ENCODE peak calls at places on chromosomes 3 and 15, in five cellular contexts. One of them, this sample, is unnamed.
A peak's percentile ranks its signal among the peaks of the same experiment; 100 is the strongest.

GRCh38 chr3:186108106-186108940 is 566 bp downstream of the ETV5 start:
- DNase-seq in ovary: no peak
- DNase-seq in MM.1S: peak; percentile 9
- DNase-seq in SJSA1: peak; percentile 57
- DNase-seq in GM23248: peak; percentile 90
- DNase-seq in this sample: no peak

GRCh38 chr3:189233225-189233858 is 61.6 kb downstream of the TPRG1 start:
- DNase-seq in ovary: peak; percentile 36
- DNase-seq in MM.1S: peak; percentile 21
- DNase-seq in SJSA1: peak; percentile 16
- DNase-seq in GM23248: peak; percentile 85
- DNase-seq in this sample: peak; percentile 75

GRCh38 chr15:42313463-42313862 is 40.2 kb upstream of the TMEM87A start:
- DNase-seq in ovary: no peak
- DNase-seq in MM.1S: no peak
- DNase-seq in SJSA1: no peak
- DNase-seq in GM23248: no peak
- DNase-seq in this sample: no peak

GRCh38 chr15:71543413-71543812 is 266.9 kb upstream of the NR2E3 start:
- DNase-seq in ovary: no peak
- DNase-seq in MM.1S: no peak
- DNase-seq in SJSA1: no peak
- DNase-seq in GM23248: no peak
- DNase-seq in this sample: no peak

GRCh38 chr15:71043373-71043772 is 71.9 kb upstream of the THSD4 start:
- DNase-seq in ovary: no peak
- DNase-seq in MM.1S: no peak
- DNase-seq in SJSA1: no peak
- DNase-seq in GM23248: peak; percentile 76
- DNase-seq in this sample: no peak

GRCh38 chr3:10370429-10370828 is 49.5 kb upstream of the SEC13 start:
- DNase-seq in ovary: no peak
- DNase-seq in MM.1S: peak; percentile 10
- DNase-seq in SJSA1: no peak
- DNase-seq in GM23248: peak; percentile 20
- DNase-seq in this sample: no peak

GRCh38 chr15:76982356-76982755 is 12.6 kb upstream of the PSTPIP1 start:
- DNase-seq in ovary: no peak
- DNase-seq in MM.1S: no peak
- DNase-seq in SJSA1: no peak
- DNase-seq in GM23248: no peak
- DNase-seq in this sample: no peak

GRCh38 chr15:85337398-85338074 is 42.9 kb upstream of the AKAP13 start:
- DNase-seq in ovary: peak; percentile 31
- DNase-seq in MM.1S: no peak
- DNase-seq in SJSA1: no peak
- DNase-seq in GM23248: peak; percentile 35
- DNase-seq in this sample: no peak

GRCh38 chr3:197104738-197105137 is 75.1 kb upstream of the MELTF start:
- DNase-seq in ovary: no peak
- DNase-seq in MM.1S: no peak
- DNase-seq in SJSA1: no peak
- DNase-seq in GM23248: no peak
- DNase-seq in this sample: no peak

GRCh38 chr15:96393209-96393513 is 62.7 kb downstream of the NR2F2 start:
- DNase-seq in ovary: no peak
- DNase-seq in MM.1S: no peak
- DNase-seq in SJSA1: no peak
- DNase-seq in GM23248: no peak
- DNase-seq in this sample: no peak

GRCh38 chr3:37984051-37984450 is 6.5 kb upstream of the VILL start:
- DNase-seq in ovary: no peak
- DNase-seq in MM.1S: no peak
- DNase-seq in SJSA1: no peak
- DNase-seq in GM23248: no peak
- DNase-seq in this sample: no peak

DNA sequence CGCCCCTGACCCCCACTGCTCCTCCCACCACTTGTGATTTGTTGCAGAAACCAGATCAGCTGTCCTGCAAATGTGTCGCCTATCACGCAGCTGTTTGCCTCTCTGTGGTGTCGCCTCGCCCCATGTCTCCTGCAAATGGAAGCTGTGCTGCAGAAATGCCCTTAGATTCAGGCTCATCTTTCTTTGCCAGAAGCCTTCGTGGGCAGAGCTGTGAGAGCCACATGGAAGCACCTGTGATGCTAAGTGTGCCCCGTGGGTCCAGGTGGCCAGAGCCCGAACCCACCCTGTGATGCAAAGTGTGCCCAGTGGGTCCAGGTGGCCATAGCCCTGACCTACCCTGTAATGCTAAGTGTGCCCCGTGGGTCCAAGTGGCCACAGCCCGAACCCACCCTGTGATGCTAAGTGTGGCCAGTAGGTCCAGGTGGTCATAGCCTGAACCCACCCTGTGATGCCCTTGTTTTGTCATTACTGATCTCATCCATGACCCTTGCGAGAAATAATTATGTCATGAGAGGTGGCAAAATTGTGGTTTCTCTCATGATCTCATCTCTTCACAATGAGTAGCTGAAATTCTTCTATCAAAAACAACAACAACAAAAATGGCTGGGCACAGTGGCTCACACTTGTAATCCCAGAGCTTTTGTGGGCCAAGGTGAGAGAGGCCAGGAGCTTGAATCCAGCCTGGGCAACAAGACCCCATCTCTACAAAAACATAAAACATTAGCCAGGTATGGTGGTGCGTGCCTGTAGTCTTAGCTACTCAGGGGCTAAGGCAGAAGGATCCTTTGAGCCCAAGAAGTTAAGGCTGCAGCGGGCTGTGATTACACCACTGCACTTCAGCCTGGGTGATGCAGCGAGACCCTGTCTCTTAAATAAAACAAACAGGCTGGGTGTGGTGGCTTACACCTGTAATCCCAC is 187.4 kb downstream of the GOLGA6L6 start:
- DNase-seq in ovary: no peak
- DNase-seq in MM.1S: no peak
- DNase-seq in SJSA1: no peak
- DNase-seq in GM23248: no peak
- DNase-seq in this sample: no peak
- H3K9me3 ChIP-seq in ovary: no peaks in the 10 kb centered on the region
- H3K9me3 ChIP-seq in MM.1S: no peaks in the 10 kb centered on the region
- H3K9me3 ChIP-seq in SJSA1: no peaks in the 10 kb centered on the region
- H3K9me3 ChIP-seq in GM23248: no peaks in the 10 kb centered on the region
- H3K9me3 ChIP-seq in this sample: peaks cover 3% of the 10 kb centered on the region

DNA sequence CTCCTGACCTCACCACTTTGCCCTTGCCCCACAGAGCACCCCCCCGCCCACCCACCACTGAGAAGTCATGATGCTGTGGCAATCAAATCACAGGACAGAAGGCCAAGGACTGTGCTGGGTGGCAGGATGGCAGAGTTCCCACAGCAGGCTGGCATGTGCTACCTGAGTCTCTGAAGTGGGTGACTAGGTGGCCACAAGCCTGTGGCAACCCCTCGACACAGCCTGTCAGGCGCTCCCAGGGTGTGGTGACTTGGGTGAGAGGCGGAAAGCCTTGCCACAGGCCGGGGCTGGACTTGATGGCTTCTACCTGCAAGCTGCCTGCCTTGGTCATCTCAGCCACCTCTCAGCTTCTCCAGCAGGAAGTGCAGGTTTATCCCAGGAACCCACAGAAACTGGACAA is 15.6 kb upstream of the DUSP7 start:
- DNase-seq in ovary: no peak
- DNase-seq in MM.1S: no peak
- DNase-seq in SJSA1: no peak
- DNase-seq in GM23248: no peak
- DNase-seq in this sample: no peak
- H3K4me1 ChIP-seq in ovary: peaks cover 2% of the 10 kb centered on the region
- H3K4me1 ChIP-seq in MM.1S: no peaks in the 10 kb centered on the region
- H3K4me1 ChIP-seq in SJSA1: peaks cover 12% of the 10 kb centered on the region
- H3K4me1 ChIP-seq in GM23248: no peaks in the 10 kb centered on the region
- H3K4me1 ChIP-seq in this sample: no peaks in the 10 kb centered on the region

GRCh38 chr15:33801954-33802353 is 166.3 kb upstream of the CHRM5 start:
- DNase-seq in ovary: no peak
- DNase-seq in MM.1S: peak; percentile 85
- DNase-seq in SJSA1: no peak
- DNase-seq in GM23248: no peak
- DNase-seq in this sample: no peak
- H3K9me3 ChIP-seq in ovary: no peaks in the 10 kb centered on the region
- H3K9me3 ChIP-seq in MM.1S: no peaks in the 10 kb centered on the region
- H3K9me3 ChIP-seq in SJSA1: peaks cover 2% of the 10 kb centered on the region
- H3K9me3 ChIP-seq in GM23248: no peaks in the 10 kb centered on the region
- H3K9me3 ChIP-seq in this sample: no peaks in the 10 kb centered on the region

GRCh38 chr3:59558906-59559720 is 509.3 kb upstream of the CFAP20DC start:
- DNase-seq in ovary: no peak
- DNase-seq in MM.1S: no peak
- DNase-seq in SJSA1: no peak
- DNase-seq in GM23248: no peak
- DNase-seq in this sample: no peak

GRCh38 chr3:59563966-59564365 is 514.1 kb upstream of the CFAP20DC start:
- DNase-seq in ovary: no peak
- DNase-seq in MM.1S: no peak
- DNase-seq in SJSA1: no peak
- DNase-seq in GM23248: peak; percentile 57
- DNase-seq in this sample: no peak

GRCh38 chr3:59563072-59563605 is 513.3 kb upstream of the CFAP20DC start:
- DNase-seq in ovary: no peak
- DNase-seq in MM.1S: no peak
- DNase-seq in SJSA1: peak; percentile 16
- DNase-seq in GM23248: peak; percentile 80
- DNase-seq in this sample: no peak

GRCh38 chr3:59555593-59556315 is 505.9 kb upstream of the CFAP20DC start:
- DNase-seq in ovary: no peak
- DNase-seq in MM.1S: no peak
- DNase-seq in SJSA1: no peak
- DNase-seq in GM23248: peak; percentile 83
- DNase-seq in this sample: no peak

GRCh38 chr3:59559721-59560514 is 510.1 kb upstream of the CFAP20DC start:
- DNase-seq in ovary: no peak
- DNase-seq in MM.1S: no peak
- DNase-seq in SJSA1: peak; percentile 45
- DNase-seq in GM23248: peak; percentile 98
- DNase-seq in this sample: no peak
- H3K4me1 ChIP-seq in ovary: no peaks in the 10 kb centered on the region
- H3K4me1 ChIP-seq in MM.1S: no peaks in the 10 kb centered on the region
- H3K4me1 ChIP-seq in SJSA1: peaks cover 20% of the 10 kb centered on the region
- H3K4me1 ChIP-seq in GM23248: peaks cover 40% of the 10 kb centered on the region
- H3K4me1 ChIP-seq in this sample: no peaks in the 10 kb centered on the region